ENCODE peak calls at places on chromosomes 12 and 14, in nine cellular contexts. E, Y, W, Z, N, Q, P, L and K are unnamed samples.

GRCh38 chr12:25500651-25501050 is 52.4 kb downstream of the LMNTD1 start:
- DNase-seq in E (no peak), Y (no peak), W (no peak), Z (no peak), N (no peak), Q (no peak), P (no peak), L (no peak), K (no peak)

GRCh38 chr12:47689215-47689614 is 16.6 kb downstream of the RPAP3 start:
- DNase-seq in E (no peak), Y (no peak), W (no peak), Z (no peak), N (no peak), Q (no peak), P (no peak), L (no peak), K (no peak)

GRCh38 chr12:108046135-108046534 is 83.0 kb upstream of the WSCD2 start:
- DNase-seq in E (no peak), Y (no peak), W (no peak), Z (no peak), N (no peak), Q (no peak), P (no peak), L (no peak), K (no peak)

GRCh38 chr12:10113920-10114319 is 15.1 kb upstream of the CLEC1A start:
- DNase-seq in E (no peak), Y (no peak), W (no peak), Z (no peak), N (no peak), Q (no peak), P (no peak), L (no peak), K (no peak)

GRCh38 chr12:6960291-6961277 is 9.4 kb downstream of the PTPN6 start:
- DNase-seq in E (peak), Y (no peak), W (no peak), Z (no peak), N (no peak), Q (no peak), P (peak), L (peak), K (no peak)

GRCh38 chr12:8894986-8895385 is 19.3 kb upstream of the PHC1 start:
- DNase-seq in E (no peak), Y (no peak), W (no peak), Z (no peak), N (no peak), Q (no peak), P (no peak), L (no peak), K (no peak)

GRCh38 chr12:58000499-58000898 is 59.1 kb downstream of the ATP23 start:
- DNase-seq in E (no peak), Y (no peak), W (no peak), Z (no peak), N (no peak), Q (no peak), P (no peak), L (no peak), K (no peak)

GRCh38 chr12:71128191-71128590 is 29.6 kb downstream of the TSPAN8 start:
- DNase-seq in E (no peak), Y (no peak), W (no peak), Z (no peak), N (no peak), Q (no peak), P (no peak), L (no peak), K (no peak)

GRCh38 chr14:50679674-50680073 is 11.6 kb upstream of the SAV1 start:
- DNase-seq in E (no peak), Y (no peak), W (no peak), Z (no peak), N (no peak), Q (no peak), P (no peak), L (no peak), K (no peak)

GRCh38 chr14:64856528-64857445 is 22.9 kb downstream of the SPTB start:
- DNase-seq in E (no peak), Y (no peak), W (no peak), Z (no peak), N (no peak), Q (no peak), P (no peak), L (no peak), K (no peak)

GRCh38 chr14:98578204-98578603 is 693.8 kb downstream of the BCL11B start:
- DNase-seq in E (no peak), Y (no peak), W (no peak), Z (no peak), N (no peak), Q (no peak), P (no peak), L (no peak), K (no peak)

GRCh38 chr14:95609398-95609990 is 74.6 kb downstream of the GLRX5 start:
- DNase-seq in E (peak), Y (no peak), W (peak), Z (peak), N (no peak), Q (no peak), P (no peak), L (no peak), K (no peak)

GRCh38 chr12:121980211-121980891 is 41.3 kb upstream of the BCL7A start:
- DNase-seq in E (no peak), Y (peak), W (no peak), Z (no peak), N (no peak), Q (no peak), P (peak), L (no peak), K (no peak)

GRCh38 chr14:100142073-100143040 is 17.1 kb downstream of the DEGS2 start:
- DNase-seq in E (no peak), Y (no peak), W (peak), Z (no peak), N (peak), Q (no peak), P (no peak), L (no peak), K (peak)

GRCh38 chr12:94875525-94875924 is 128.0 kb downstream of the NDUFA12 start:
- DNase-seq in E (no peak), Y (peak), W (no peak), Z (peak), N (no peak), Q (no peak), P (no peak), L (no peak), K (no peak)

GRCh38 chr14:93301821-93302447 is 30.9 kb downstream of the BTBD7 start:
- DNase-seq in E (no peak), Y (no peak), W (peak), Z (no peak), N (no peak), Q (no peak), P (no peak), L (no peak), K (no peak)

GRCh38 chr14:90522585-90523191 is 125.9 kb downstream of the CALM1 start:
- DNase-seq in E (peak), Y (no peak), W (peak), Z (peak), N (peak), Q (no peak), P (peak), L (peak), K (peak)

GRCh38 chr12:51368640-51369517 is 22.3 kb downstream of the GALNT6 start:
- DNase-seq in E (no peak), Y (peak), W (peak), Z (peak), N (peak), Q (peak), P (peak), L (no peak), K (no peak)

GRCh38 chr14:75258079-75258802 is 20.4 kb upstream of the FOS start:
- DNase-seq in E (no peak), Y (no peak), W (peak), Z (peak), N (no peak), Q (peak), P (no peak), L (peak), K (peak)

GRCh38 chr14:76597387-76597786 is 163.9 kb upstream of the VASH1 start:
- DNase-seq in E (no peak), Y (no peak), W (no peak), Z (no peak), N (no peak), Q (no peak), P (no peak), L (peak), K (no peak)

GRCh38 chr12:64105026-64105425 is 117.1 kb downstream of the KICS2 start:
- DNase-seq in E (no peak), Y (no peak), W (no peak), Z (peak), N (no peak), Q (no peak), P (no peak), L (no peak), K (no peak)

GRCh38 chr12:121214855-121215745 is 5.2 kb downstream of the P2RX4 start:
- DNase-seq in E (peak), Y (no peak), W (peak), Z (no peak), N (no peak), Q (peak), P (peak), L (no peak), K (no peak)

GRCh38 chr12:102548543-102548942 is 68.2 kb upstream of the IGF1 start:
- DNase-seq in E (no peak), Y (no peak), W (peak), Z (no peak), N (no peak), Q (no peak), P (no peak), L (no peak), K (peak)

GRCh38 chr14:65361920-65362319 is 50.6 kb upstream of the FUT8 start:
- DNase-seq in E (no peak), Y (no peak), W (no peak), Z (no peak), N (peak), Q (peak), P (no peak), L (no peak), K (no peak)

GRCh38 chr12:57522887-57523705 is 472 bp downstream of the MBD6 start:
- DNase-seq in E (peak), Y (no peak), W (peak), Z (peak), N (peak), Q (peak), P (peak), L (peak), K (peak)

GRCh38 chr12:5522358-5523335 is 90.7 kb downstream of the NTF3 start:
- DNase-seq in E (no peak), Y (no peak), W (no peak), Z (no peak), N (no peak), Q (no peak), P (no peak), L (no peak), K (no peak)

GRCh38 chr14:75277000-75277795 is 1.4 kb upstream of the FOS start:
- DNase-seq in E (peak), Y (peak), W (peak), Z (peak), N (peak), Q (peak), P (peak), L (peak), K (peak)

GRCh38 chr12:8544295-8544694 is 3.6 kb upstream of the CLEC4E start:
- DNase-seq in E (peak), Y (peak), W (peak), Z (peak), N (no peak), Q (peak), P (peak), L (no peak), K (peak)

GRCh38 chr14:64823305-64823985 is 56.3 kb downstream of the SPTB start:
- DNase-seq in E (peak), Y (peak), W (peak), Z (peak), N (peak), Q (peak), P (peak), L (peak), K (peak)

GRCh38 chr14:97432586-97432985 is 635.4 kb downstream of the VRK1 start:
- DNase-seq in E (no peak), Y (no peak), W (no peak), Z (no peak), N (no peak), Q (no peak), P (no peak), L (no peak), K (no peak)

GRCh38 chr14:99034711-99035171 is 237.3 kb downstream of the BCL11B start:
- DNase-seq in E (no peak), Y (no peak), W (no peak), Z (no peak), N (no peak), Q (no peak), P (no peak), L (no peak), K (no peak)

GRCh38 chr14:102982852-102983470 is 60.5 kb downstream of the AMN start:
- DNase-seq in E (no peak), Y (no peak), W (no peak), Z (no peak), N (no peak), Q (no peak), P (peak), L (peak), K (no peak)

GRCh38 chr12:29609431-29610215 is 112.1 kb upstream of the OVCH1 start:
- DNase-seq in E (no peak), Y (no peak), W (no peak), Z (no peak), N (no peak), Q (no peak), P (no peak), L (no peak), K (no peak)

GRCh38 chr12:569091-569676 is 94.1 kb downstream of the NINJ2 start:
- DNase-seq in E (no peak), Y (no peak), W (no peak), Z (no peak), N (no peak), Q (no peak), P (peak), L (no peak), K (no peak)

GRCh38 chr14:19900999-19901398 is 19.4 kb upstream of the OR4K5 start:
- DNase-seq in E (no peak), Y (no peak), W (no peak), Z (no peak), N (no peak), Q (no peak), P (no peak), L (no peak), K (no peak)

GRCh38 chr12:109753959-109754358 is 40.3 kb downstream of the FAM222A start:
- DNase-seq in E (peak), Y (no peak), W (no peak), Z (no peak), N (no peak), Q (no peak), P (no peak), L (no peak), K (no peak)

GRCh38 chr12:85823436-85824179 is 12.6 kb downstream of the RASSF9 start:
- DNase-seq in E (no peak), Y (no peak), W (no peak), Z (no peak), N (no peak), Q (no peak), P (no peak), L (no peak), K (no peak)

GRCh38 chr14:24861083-24861630 is 188.8 kb downstream of the STXBP6 start:
- DNase-seq in E (no peak), Y (no peak), W (peak), Z (no peak), N (no peak), Q (no peak), P (no peak), L (no peak), K (no peak)

GRCh38 chr12:91216871-91217270 is 34.3 kb upstream of the DCN start:
- DNase-seq in E (no peak), Y (no peak), W (no peak), Z (no peak), N (no peak), Q (no peak), P (no peak), L (no peak), K (no peak)

GRCh38 chr12:4223273-4223855 is 50.2 kb upstream of the CCND2 start:
- DNase-seq in E (no peak), Y (no peak), W (no peak), Z (no peak), N (no peak), Q (no peak), P (no peak), L (no peak), K (no peak)

GRCh38 chr12:23108957-23109356 is 484.0 kb downstream of the ETNK1 start:
- DNase-seq in E (no peak), Y (no peak), W (no peak), Z (no peak), N (no peak), Q (no peak), P (no peak), L (no peak), K (no peak)
- TF ChIP-seq POLR2A in E (no peak), Y (no peak), W (no peak), Z (no peak), N (no peak), Q (no peak), P (no peak), L (no peak), K (no peak)

GRCh38 chr12:117685115-117685926 is 283.5 kb downstream of the KSR2 start:
- DNase-seq in E (peak), Y (no peak), W (peak), Z (peak), N (no peak), Q (peak), P (no peak), L (peak), K (peak)
- TF ChIP-seq POLR2A in E (no peak), Y (no peak), W (peak), Z (peak), N (no peak), Q (no peak), P (no peak), L (no peak), K (no peak)

GRCh38 chr12:92784795-92785562 is 82.2 kb downstream of the PLEKHG7 start:
- DNase-seq in E (no peak), Y (peak), W (peak), Z (peak), N (no peak), Q (no peak), P (no peak), L (no peak), K (no peak)
- TF ChIP-seq POLR2A in E (no peak), Y (no peak), W (no peak), Z (no peak), N (no peak), Q (no peak), P (no peak), L (no peak), K (no peak)

GRCh38 chr12:115771065-115771464 is 506.4 kb downstream of the MED13L start:
- DNase-seq in E (no peak), Y (no peak), W (no peak), Z (peak), N (no peak), Q (no peak), P (no peak), L (no peak), K (no peak)

GRCh38 chr12:115771601-115772000 is 505.9 kb downstream of the MED13L start:
- DNase-seq in E (no peak), Y (no peak), W (no peak), Z (no peak), N (no peak), Q (no peak), P (no peak), L (no peak), K (no peak)

GRCh38 chr12:115763982-115764621 is 513.4 kb downstream of the MED13L start:
- DNase-seq in E (no peak), Y (no peak), W (no peak), Z (peak), N (no peak), Q (no peak), P (no peak), L (no peak), K (no peak)

GRCh38 chr12:115770643-115771042 is 506.9 kb downstream of the MED13L start:
- DNase-seq in E (no peak), Y (no peak), W (no peak), Z (no peak), N (no peak), Q (no peak), P (no peak), L (no peak), K (no peak)

DNA sequence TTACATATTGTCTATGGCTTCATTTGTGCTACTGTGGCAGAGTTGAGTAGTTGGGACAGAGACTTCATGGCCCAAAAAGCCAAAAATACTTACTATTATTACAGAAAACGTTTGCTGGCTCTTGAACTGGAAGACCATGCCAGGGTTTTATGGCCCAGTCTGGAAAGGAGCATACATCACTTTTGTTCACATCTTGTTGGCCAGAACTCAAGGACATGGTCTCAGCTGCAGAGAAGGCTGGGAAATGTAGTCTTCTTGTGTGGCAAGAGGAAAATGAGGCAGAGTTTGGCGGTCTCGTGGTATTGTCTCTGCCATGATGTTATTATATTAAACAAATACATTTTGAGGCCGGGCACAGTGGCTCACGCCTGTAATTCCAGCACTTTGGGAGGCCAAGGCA is 509.6 kb downstream of the MED13L start:
- DNase-seq in E (no peak), Y (no peak), W (no peak), Z (no peak), N (no peak), Q (no peak), P (no peak), L (no peak), K (no peak)
- TF ChIP-seq POLR2A in E (no peak), Y (no peak), W (no peak), Z (no peak), N (no peak), Q (no peak), P (no peak), L (no peak), K (no peak)

DNA sequence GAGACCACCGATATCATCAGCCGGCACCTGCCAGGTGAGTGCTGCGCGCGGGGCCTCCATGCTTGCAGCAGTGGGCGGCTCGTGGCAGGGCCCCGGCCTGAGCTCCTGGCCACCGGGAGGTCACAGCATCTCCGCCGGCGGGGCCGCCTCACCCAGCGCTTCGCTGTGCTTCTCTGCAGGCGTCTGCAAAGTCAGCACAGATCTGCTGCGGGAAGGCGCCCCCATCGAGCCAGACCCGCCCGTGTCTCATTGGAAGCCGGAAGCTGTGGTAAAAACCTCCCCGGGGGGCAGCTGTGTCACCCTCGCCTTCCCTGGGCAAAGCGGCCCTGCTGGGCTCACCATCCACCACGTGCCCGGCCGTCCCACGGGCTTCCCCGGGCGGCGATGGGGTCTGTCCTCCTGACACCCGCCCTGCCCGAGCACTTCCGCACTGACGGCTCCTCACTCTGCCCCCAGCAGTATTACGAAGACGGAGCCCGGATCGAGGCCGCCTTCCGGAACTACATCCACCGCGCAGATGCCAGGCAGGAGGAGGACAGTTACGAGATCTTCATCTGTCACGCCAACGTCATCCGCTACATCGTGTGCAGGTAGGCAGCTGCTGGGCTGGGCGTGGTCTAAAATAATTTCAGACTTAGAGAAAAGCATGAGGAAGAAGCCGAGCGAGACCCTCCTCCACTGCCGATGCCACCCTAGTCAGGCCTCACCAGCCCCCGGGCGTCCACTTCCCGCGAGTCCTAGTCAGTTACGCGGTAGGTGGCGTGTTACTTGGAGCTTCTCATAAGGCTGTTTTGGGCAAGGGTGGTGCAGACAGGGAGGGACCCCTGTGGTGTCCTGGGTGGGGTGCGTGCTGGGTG is 7.1 kb downstream of the PGAM5 start:
- DNase-seq in E (no peak), Y (no peak), W (no peak), Z (no peak), N (no peak), Q (no peak), P (no peak), L (no peak), K (no peak)
- TF ChIP-seq POLR2A in E (no peak), Y (no peak), W (no peak), Z (no peak), N (no peak), Q (no peak), P (no peak), L (no peak), K (no peak)

GRCh38 chr12:32755051-32755653 is 545 bp downstream of the YARS2 start:
- DNase-seq in E (peak), Y (peak), W (peak), Z (peak), N (peak), Q (peak), P (peak), L (peak), K (peak)
- TF ChIP-seq POLR2A in E (no peak), Y (no peak), W (no peak), Z (no peak), N (no peak), Q (no peak), P (no peak), L (no peak), K (no peak)